ENCODE peak calls at places on chromosomes 6 and 20, in four cellular contexts. J, H, F and M are unnamed samples.

GRCh38 chr6:20811112-20811746 is 277.0 kb downstream of the CDKAL1 start:
- DNase-seq in J (no peak), H (no peak), F (no peak), M (no peak)

GRCh38 chr6:119543332-119543731 is 193.8 kb upstream of the MAN1A1 start:
- DNase-seq in J (no peak), H (no peak), F (no peak), M (no peak)

GRCh38 chr20:61895016-61895415 is 170.7 kb downstream of the TAF4 start:
- DNase-seq in J (peak; percentile 8), H (peak; percentile 7), F (no peak), M (no peak)

GRCh38 chr20:38139156-38139912 is 25.7 kb downstream of the TGM2 start:
- DNase-seq in J (no peak), H (no peak), F (no peak), M (no peak)

GRCh38 chr6:26351544-26351953 is 13.4 kb upstream of the BTN3A2 start:
- DNase-seq in J (no peak), H (no peak), F (no peak), M (no peak)

GRCh38 chr20:24027229-24027628 is 38.6 kb upstream of the GGTLC1 start:
- DNase-seq in J (peak; percentile 31), H (peak; percentile 52), F (peak; percentile 54), M (peak; percentile 8)

GRCh38 chr6:110476046-110476849 is at the start of gene SLC22A16:
- DNase-seq in J (no peak), H (no peak), F (no peak), M (no peak)

GRCh38 chr20:57439432-57439831 is 48.2 kb downstream of the RBM38 start:
- DNase-seq in J (peak; percentile 95), H (peak; percentile 60), F (peak; percentile 76), M (peak; percentile 92)

GRCh38 chr20:50508171-50508761 is 1.9 kb upstream of the PTPN1 start:
- DNase-seq in J (no peak), H (no peak), F (no peak), M (no peak)

GRCh38 chr6:33812669-33813068 is 8.9 kb upstream of the MLN start:
- DNase-seq in J (peak; percentile 84), H (peak; percentile 44), F (peak; percentile 33), M (no peak)

GRCh38 chr6:108798672-108799355 is 49.4 kb upstream of the ARMC2 start:
- DNase-seq in J (peak; percentile 22), H (peak; percentile 24), F (peak; percentile 35), M (no peak)

GRCh38 chr6:136728976-136729515 is 63.2 kb downstream of the MAP3K5 start:
- DNase-seq in J (no peak), H (no peak), F (no peak), M (no peak)

GRCh38 chr20:54197621-54198604 is 10.0 kb upstream of the PFDN4 start:
- DNase-seq in J (no peak), H (no peak), F (no peak), M (no peak)

GRCh38 chr6:169225887-169226286 is 27.8 kb downstream of the THBS2 start:
- DNase-seq in J (no peak), H (no peak), F (no peak), M (no peak)

GRCh38 chr20:19757973-19758887 is at the start of gene RIN2:
- DNase-seq in J (peak; percentile 99), H (peak; percentile 88), F (peak; percentile 92), M (peak; percentile 94)

GRCh38 chr20:46721476-46721875 is 12.0 kb downstream of the SLC2A10 start:
- DNase-seq in J (no peak), H (no peak), F (no peak), M (no peak)

GRCh38 chr6:110103260-110103659 is 76.2 kb downstream of the WASF1 start:
- DNase-seq in J (no peak), H (no peak), F (no peak), M (no peak)

GRCh38 chr6:12578751-12579150 is 137.8 kb upstream of the PHACTR1 start:
- DNase-seq in J (no peak), H (no peak), F (no peak), M (no peak)

GRCh38 chr6:125002090-125002741 is 40.0 kb downstream of the RNF217 start:
- DNase-seq in J (no peak), H (no peak), F (no peak), M (no peak)

GRCh38 chr6:164130151-164130550 is 715.6 kb downstream of the QKI start:
- DNase-seq in J (no peak), H (no peak), F (peak; percentile 54), M (no peak)

GRCh38 chr20:64083380-64084208 is 604 bp downstream of the LKAAEAR1 start:
- DNase-seq in J (peak; percentile 73), H (peak; percentile 73), F (peak; percentile 77), M (peak; percentile 62)

GRCh38 chr6:155274533-155274932 is 10.7 kb downstream of the CLDN20 start:
- DNase-seq in J (no peak), H (no peak), F (no peak), M (no peak)

GRCh38 chr6:56789342-56789741 is 146.7 kb upstream of the DST start:
- DNase-seq in J (no peak), H (no peak), F (no peak), M (no peak)

GRCh38 chr20:5612476-5613291 is 137.5 kb upstream of the SHLD1 start:
- DNase-seq in J (peak; percentile 58), H (no peak), F (no peak), M (no peak)

GRCh38 chr6:137223370-137224131 is 4.4 kb upstream of the IFNGR1 start:
- DNase-seq in J (no peak), H (no peak), F (no peak), M (peak; percentile 69)

GRCh38 chr6:147776631-147777030 is 268.1 kb downstream of the SAMD5 start:
- DNase-seq in J (no peak), H (no peak), F (no peak), M (no peak)
- H3K4me1 ChIP-seq in J (no peaks in the 10 kb centered on the region), H (no peaks in the 10 kb centered on the region), F (no peaks in the 10 kb centered on the region), M (no peaks in the 10 kb centered on the region)

DNA sequence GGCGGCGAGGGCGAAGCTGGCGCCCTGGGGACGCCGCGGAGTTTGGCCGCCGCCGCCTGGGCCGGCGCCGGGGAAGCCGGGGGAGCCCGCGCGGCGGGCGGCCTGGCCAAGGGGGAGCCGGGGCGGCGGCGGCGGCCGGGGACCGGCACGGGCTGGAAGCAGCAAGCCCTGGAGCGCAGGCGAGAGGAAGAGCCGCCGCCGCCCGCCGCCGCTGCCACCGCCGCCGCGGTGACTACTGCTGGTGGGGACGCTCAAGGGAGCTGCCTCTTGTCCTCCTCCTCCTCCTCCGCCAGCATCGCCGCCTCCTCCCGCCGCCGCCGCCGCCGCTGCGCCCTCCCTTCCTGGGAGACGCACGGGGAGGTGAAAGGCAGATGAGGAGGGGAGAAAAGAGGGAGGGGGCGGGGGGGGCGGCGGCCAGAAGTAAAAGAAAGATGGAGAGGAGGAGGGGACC is 975 bp downstream of the PDE10A start:
- DNase-seq in J (peak; percentile 46), H (peak; percentile 28), F (peak; percentile 51), M (no peak)
- H3K4me3 ChIP-seq in J (peak overlapping the region; percentile 92), H (peak overlapping the region; percentile 71), F (peak overlapping the region; percentile 93), M (peak overlapping the region; percentile 72)

DNA sequence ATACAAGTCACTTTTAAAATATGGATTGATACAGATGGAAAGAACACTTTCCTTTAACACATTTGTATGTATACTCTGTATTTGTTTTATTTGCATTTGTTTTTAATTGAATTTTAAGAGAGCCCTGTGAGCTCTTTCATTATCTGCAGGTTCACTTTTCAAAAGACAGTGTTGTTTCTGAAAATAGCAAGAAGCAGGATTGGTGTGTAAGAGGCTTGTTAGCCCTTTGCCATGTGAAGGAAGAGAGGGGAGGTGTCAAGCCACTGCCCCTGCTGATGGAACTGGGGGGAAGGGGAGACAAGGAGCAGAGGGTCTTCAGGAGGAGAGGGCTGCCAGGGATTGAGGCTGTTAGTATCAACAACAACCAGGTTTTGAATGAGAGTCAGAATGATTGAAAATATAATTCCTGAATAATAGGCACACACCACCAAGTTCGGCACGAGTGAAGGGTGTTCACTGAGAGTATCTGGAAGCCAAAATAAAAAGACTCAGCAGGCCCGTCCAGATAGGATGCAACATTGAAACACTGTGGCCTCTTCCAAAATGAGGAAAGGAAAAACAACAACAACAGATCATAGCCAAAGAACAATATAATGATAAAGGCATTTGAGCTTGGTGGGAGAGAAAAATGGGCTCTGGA is 12.6 kb upstream of the PBOV1 start:
- DNase-seq in J (no peak), H (no peak), F (no peak), M (no peak)
- H3K4me1 ChIP-seq in J (no peaks in the 10 kb centered on the region), H (no peaks in the 10 kb centered on the region), F (no peaks in the 10 kb centered on the region), M (peaks cover 16% of the 10 kb centered on the region)

GRCh38 chr6:54301770-54302169 is 6.5 kb upstream of the TINAG start:
- DNase-seq in J (no peak), H (no peak), F (no peak), M (no peak)

GRCh38 chr6:54294965-54295532 is 13.2 kb upstream of the TINAG start:
- DNase-seq in J (no peak), H (no peak), F (no peak), M (no peak)

GRCh38 chr6:54299542-54300269 is 8.5 kb upstream of the TINAG start:
- DNase-seq in J (no peak), H (no peak), F (no peak), M (no peak)
- H3K4me3 ChIP-seq in J (no peak overlapping the region), H (no peak overlapping the region), F (no peak overlapping the region), M (no peak overlapping the region)

DNA sequence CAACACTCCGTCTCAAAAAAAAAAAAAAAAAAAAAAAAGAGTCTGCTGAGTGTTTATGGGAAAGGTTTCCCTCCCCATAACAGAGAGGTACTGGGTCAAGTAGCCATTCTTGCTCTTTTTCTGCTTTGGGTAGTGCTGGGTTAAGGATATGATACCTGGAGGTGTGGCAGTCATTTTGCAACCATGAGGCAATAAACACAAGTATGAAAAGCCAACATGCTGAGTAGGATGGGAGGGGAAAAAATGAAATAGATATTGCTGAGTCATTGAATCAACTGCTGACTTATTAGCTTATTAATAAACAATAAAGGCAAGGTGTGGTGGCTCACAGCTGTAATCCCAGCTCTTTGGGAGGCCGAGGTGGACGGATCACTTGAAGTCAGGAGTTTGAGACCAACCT is 2.3 kb upstream of the TOMM34 start:
- DNase-seq in J (no peak), H (no peak), F (no peak), M (no peak)
- H3K4me1 ChIP-seq in J (peaks cover 18% of the 10 kb centered on the region), H (peaks cover 18% of the 10 kb centered on the region), F (peaks cover 46% of the 10 kb centered on the region), M (peaks cover 9% of the 10 kb centered on the region)

GRCh38 chr6:76876922-76877553 is 586.3 kb downstream of the HTR1B start:
- DNase-seq in J (peak; percentile 17), H (no peak), F (no peak), M (peak; percentile 36)
- H3K4me3 ChIP-seq in J (no peak overlapping the region), H (no peak overlapping the region), F (peak overlapping the region; percentile 53), M (no peak overlapping the region)

GRCh38 chr6:24323632-24324337 is 34.1 kb downstream of the DCDC2 start:
- DNase-seq in J (no peak), H (no peak), F (no peak), M (no peak)
- H3K4me1 ChIP-seq in J (peaks cover 10% of the 10 kb centered on the region), H (no peaks in the 10 kb centered on the region), F (no peaks in the 10 kb centered on the region), M (no peaks in the 10 kb centered on the region)